ENCODE peak calls at places on chromosomes 12 and 14, in five cellular contexts. T is neuronal stem cell, A is mesenchymal stem cell, X is IMR-90, S is H1. M is an unnamed sample. For H3K9me3, the result is how much of the 10 kb centered on the place peaks cover.

GRCh38 chr12:15829949-15830348 is 40.8 kb upstream of the EPS8 start:
- DNase-seq in T (no peak), S (no peak), X (peak), A (peak), M (no peak)

GRCh38 chr12:93883436-93884154 is 206.4 kb downstream of the CRADD start:
- DNase-seq in S (no peak), A (peak), T (no peak), X (peak), M (no peak)

GRCh38 chr12:64010069-64010686 is 165.7 kb downstream of the SRGAP1 start:
- DNase-seq in X (peak), S (no peak), T (no peak), A (peak), M (no peak)

GRCh38 chr12:113271853-113272561 is 50.7 kb downstream of the TPCN1 start:
- DNase-seq in S (no peak), T (no peak), X (peak), A (peak), M (no peak)

GRCh38 chr12:23628836-23629235 is 320.6 kb downstream of the SOX5 start:
- DNase-seq in S (no peak), X (no peak), A (no peak), T (no peak), M (no peak)

GRCh38 chr12:19967486-19967885 is 400.9 kb upstream of the PDE3A start:
- DNase-seq in X (peak), T (no peak), S (no peak), A (peak), M (no peak)

GRCh38 chr14:69643430-69644200 is 32.2 kb downstream of the SUSD6 start:
- DNase-seq in A (no peak), S (no peak), T (no peak), X (peak), M (no peak)

GRCh38 chr12:115320967-115321366 is 637.0 kb upstream of the TBX3 start:
- DNase-seq in T (no peak), X (no peak), A (peak), S (no peak), M (no peak)

GRCh38 chr14:71800878-71801277 is 131.4 kb upstream of the RGS6 start:
- DNase-seq in T (no peak), X (no peak), S (no peak), A (no peak), M (no peak)

GRCh38 chr12:107379852-107380567 is 286.7 kb upstream of the CRY1 start:
- DNase-seq in X (peak), S (no peak), T (no peak), A (no peak), M (no peak)

GRCh38 chr14:21874167-21874566 is 200.5 kb upstream of the OR4E1 start:
- DNase-seq in S (no peak), X (no peak), T (no peak), A (no peak), M (no peak)

GRCh38 chr14:104818714-104819161 is 17.8 kb downstream of the ZBTB42 start:
- DNase-seq in X (no peak), S (no peak), T (no peak), A (no peak), M (no peak)

GRCh38 chr14:104817930-104818713 is 17.2 kb downstream of the ZBTB42 start:
- DNase-seq in A (no peak), T (no peak), X (no peak), S (no peak), M (no peak)

GRCh38 chr14:104813286-104813685 is 12.4 kb downstream of the ZBTB42 start:
- DNase-seq in S (no peak), A (no peak), X (no peak), T (no peak), M (no peak)

GRCh38 chr14:104819361-104819771 is 18.5 kb downstream of the ZBTB42 start:
- DNase-seq in T (no peak), X (no peak), A (no peak), S (no peak), M (no peak)

GRCh38 chr14:104816678-104816945 is 15.7 kb downstream of the ZBTB42 start:
- DNase-seq in A (no peak), X (no peak), T (no peak), S (no peak), M (no peak)
- H4K8ac ChIP-seq in A (peak), X (peak), T (peak), S (no peak), M (no peak)

GRCh38 chr12:133037207-133038005 is at the start of gene ZNF84:
- DNase-seq in X (peak), T (peak), A (peak), S (peak), M (peak)
- H3K9me3 ChIP-seq in X (under half), T (under half), A (half or more), S (under half), M (under half)

DNA sequence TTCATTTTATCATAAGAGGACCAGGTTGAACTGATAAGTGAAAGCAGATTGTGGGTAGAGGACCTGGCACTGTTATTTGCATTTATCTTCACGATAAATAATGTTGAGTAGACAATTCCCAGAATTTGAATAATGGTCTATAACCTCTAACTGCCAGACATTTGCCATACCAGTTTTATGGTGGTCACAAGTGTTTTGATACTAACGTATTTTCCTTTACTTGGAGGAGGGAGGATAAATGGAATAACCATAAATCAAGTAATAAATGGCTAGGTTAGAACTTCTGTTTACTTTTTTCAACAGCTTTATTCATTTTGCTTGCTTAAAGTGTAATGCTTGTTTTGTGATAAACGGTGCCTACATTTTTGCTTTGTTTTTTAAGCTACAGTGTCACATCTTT is 9.5 kb downstream of the PAX9 start:
- DNase-seq in S (no peak), X (no peak), T (no peak), A (no peak), M (no peak)
- H4K8ac ChIP-seq in S (no peak), X (no peak), T (no peak), A (no peak), M (no peak)

GRCh38 chr14:28113311-28113710 is 653.3 kb upstream of the FOXG1 start:
- DNase-seq in T (no peak), A (no peak), X (no peak), S (no peak), M (no peak)
- H3K9me3 ChIP-seq in T (under half), A (under half), X (under half), S (under half), M (under half)

GRCh38 chr14:35333347-35333730 is 41.2 kb downstream of the PSMA6 start:
- DNase-seq in X (no peak), S (no peak), A (no peak), T (no peak), M (no peak)
- H4K8ac ChIP-seq in X (no peak), S (no peak), A (peak), T (no peak), M (no peak)

M was measured in H9.